ENCODE peak calls at places on chromosomes 3 and 15, in five cellular contexts. F is HCT116, U is HepG2, D is A549, T is Panc1. Z is an unnamed sample.

GRCh38 chr3:185825639-185826481 is 1.0 kb upstream of the IGF2BP2 start:
- DNase-seq in U (no peak), F (no peak), D (peak), T (no peak), Z (no peak)

GRCh38 chr3:30097022-30097650 is 509.3 kb upstream of the TGFBR2 start:
- DNase-seq in T (no peak), F (no peak), U (no peak), D (no peak), Z (no peak)

GRCh38 chr3:120339362-120339761 is 9.8 kb downstream of the LRRC58 start:
- DNase-seq in F (no peak), T (no peak), U (no peak), D (no peak), Z (no peak)

GRCh38 chr3:37751537-37751936 is 110.1 kb upstream of the CTDSPL start:
- DNase-seq in U (no peak), D (no peak), F (no peak), T (no peak), Z (no peak)

GRCh38 chr3:66303556-66303955 is 82.8 kb downstream of the SLC25A26 start:
- DNase-seq in F (no peak), T (no peak), D (no peak), U (no peak), Z (no peak)

GRCh38 chr3:5187920-5188418 is 462 bp downstream of the EDEM1 start:
- DNase-seq in U (no peak), T (no peak), F (no peak), D (peak), Z (no peak)

GRCh38 chr3:67569324-67569723 is 85.1 kb downstream of the SUCLG2 start:
- DNase-seq in F (no peak), D (no peak), T (no peak), U (peak), Z (no peak)

GRCh38 chr3:48856469-48856868 is 8.8 kb upstream of the PRKAR2A start:
- DNase-seq in F (no peak), D (no peak), T (no peak), U (no peak), Z (no peak)

GRCh38 chr3:184237211-184237610 is 7.8 kb downstream of the VWA5B2 start:
- DNase-seq in U (no peak), F (no peak), T (no peak), D (no peak), Z (no peak)

GRCh38 chr15:25792128-25792527 is 71.0 kb downstream of the ATP10A start:
- DNase-seq in T (no peak), U (no peak), F (no peak), D (no peak), Z (no peak)

GRCh38 chr3:120416868-120417267 is 33.9 kb downstream of the FSTL1 start:
- DNase-seq in U (no peak), F (no peak), D (no peak), T (no peak), Z (no peak)

GRCh38 chr15:69760890-69761568 is 308.4 kb downstream of the RPLP1 start:
- DNase-seq in T (peak), U (peak), D (peak), F (peak), Z (peak)

GRCh38 chr3:17747184-17747889 is 4.9 kb upstream of the TBC1D5 start:
- DNase-seq in T (no peak), D (no peak), U (peak), F (no peak), Z (no peak)

GRCh38 chr3:185216587-185216918 is 37.3 kb downstream of the EHHADH start:
- DNase-seq in F (no peak), D (no peak), U (peak), T (no peak), Z (no peak)

GRCh38 chr3:170751083-170751893 is 118.7 kb downstream of the RPL22L1 start:
- DNase-seq in D (peak), U (no peak), T (peak), F (peak), Z (no peak)

GRCh38 chr3:41265823-41266273 is 66.5 kb downstream of the CTNNB1 start:
- DNase-seq in T (no peak), D (peak), U (peak), F (no peak), Z (no peak)
- TF ChIP-seq REST in T (no peak), D (no peak), U (no peak), F (no peak), Z (no peak)

DNA sequence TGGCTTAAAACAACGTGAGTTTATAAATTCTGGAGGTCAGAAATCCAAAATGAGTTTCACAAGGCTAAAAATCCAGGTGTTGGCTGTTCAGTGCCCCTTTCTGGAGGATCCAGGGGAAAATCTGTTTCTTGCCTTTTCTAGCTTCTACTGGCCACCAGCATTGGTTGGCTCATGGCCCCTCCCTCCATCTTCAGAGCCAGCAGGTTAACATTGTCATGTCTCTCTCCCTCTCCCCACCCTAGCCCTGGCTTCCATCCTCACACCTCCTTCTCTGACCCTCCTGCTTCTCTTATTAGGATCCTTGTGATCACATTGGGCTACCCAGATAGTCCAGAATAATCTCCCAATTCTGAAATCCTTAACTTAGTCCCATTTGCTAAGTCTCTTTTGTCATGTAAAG is 32.9 kb upstream of the MGLL start:
- DNase-seq in T (no peak), F (no peak), U (no peak), D (no peak), Z (no peak)
- TF ChIP-seq REST in T (no peak), F (no peak), U (no peak), D (no peak), Z (no peak)

GRCh38 chr15:62344806-62345539 is 179.9 kb upstream of the C2CD4B start:
- DNase-seq in T (peak), F (peak), U (peak), D (peak), Z (peak)
- TF ChIP-seq REST in T (no peak), F (no peak), U (no peak), D (no peak), Z (no peak)

DNA sequence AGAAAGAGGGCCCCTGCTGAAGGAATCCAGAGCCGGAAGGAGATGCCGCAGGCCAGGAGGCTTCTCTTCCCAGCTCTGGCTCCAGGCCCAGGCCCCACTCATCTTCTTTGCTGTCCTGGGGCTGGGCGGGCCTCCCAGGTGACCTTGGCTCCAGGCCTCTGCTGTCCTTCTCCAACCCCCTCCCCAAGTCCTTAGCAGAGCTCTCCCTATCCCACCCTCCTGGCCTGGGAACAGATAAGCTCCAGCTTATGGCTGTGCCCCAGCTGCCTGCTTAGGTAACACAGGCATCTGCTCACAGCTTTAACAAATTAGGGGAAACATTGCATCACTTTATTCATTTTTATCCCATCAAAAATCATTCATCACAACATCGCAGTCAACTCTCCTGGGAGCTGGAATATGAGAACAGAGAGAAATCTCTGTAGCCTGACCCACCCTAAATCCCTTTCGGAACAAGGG is 86.9 kb downstream of the SEMA5B start:
- DNase-seq in U (no peak), D (no peak), T (no peak), F (no peak), Z (no peak)
- TF ChIP-seq REST in U (no peak), D (no peak), T (no peak), F (no peak), Z (no peak)

Z was measured in HL-60.